ENCODE peak calls at places on chromosomes 16 and 17, in nine cellular contexts. E is lower lobe of right lung; H is tibial artery; F is astrocyte of the spinal cord; C is WTC11; N is CD4-positive, alpha-beta T cell; W is cardiac fibroblast; R is nephron progenitor cell; V is left lung. B is an unnamed sample.

GRCh38 chr16:70750893-70751467 is 50.0 kb downstream of the VAC14 start:
- DNase-seq in E (peak), H (peak), F (peak), C (no peak), N (no peak), W (peak), R (no peak), V (peak), B (no peak)

GRCh38 chr16:71645450-71645849 is 19.5 kb downstream of the MARVELD3 start:
- DNase-seq in E (no peak), H (no peak), F (peak), C (no peak), N (no peak), W (peak), R (no peak), V (no peak), B (no peak)

GRCh38 chr17:78748730-78749317 is 33.2 kb downstream of the CYTH1 start:
- DNase-seq in E (peak), H (peak), F (no peak), C (no peak), N (peak), W (peak), R (no peak), V (peak), B (peak)

GRCh38 chr16:85173077-85173980 is 61.1 kb upstream of the CIBAR2 start:
- DNase-seq in E (peak), H (no peak), F (peak), C (no peak), N (no peak), W (peak), R (no peak), V (no peak), B (no peak)

GRCh38 chr16:46991729-46992704 is 18.5 kb upstream of the DNAJA2 start:
- DNase-seq in E (no peak), H (no peak), F (no peak), C (peak), N (no peak), W (no peak), R (no peak), V (no peak), B (no peak)

GRCh38 chr17:7634384-7634783 is 4.4 kb downstream of the SHBG start:
- DNase-seq in E (no peak), H (no peak), F (peak), C (peak), N (no peak), W (peak), R (peak), V (no peak), B (no peak)

GRCh38 chr16:27334874-27335273 is 21.1 kb downstream of the IL4R start:
- DNase-seq in E (no peak), H (no peak), F (peak), C (no peak), N (no peak), W (no peak), R (no peak), V (no peak), B (no peak)

GRCh38 chr17:64067642-64068041 is 47.2 kb upstream of the ICAM2 start:
- DNase-seq in E (no peak), H (no peak), F (no peak), C (no peak), N (no peak), W (no peak), R (no peak), V (no peak), B (no peak)

GRCh38 chr17:62724398-62725146 is 83.5 kb downstream of the MARCHF10 start:
- DNase-seq in E (no peak), H (no peak), F (no peak), C (no peak), N (peak), W (no peak), R (no peak), V (no peak), B (peak)

GRCh38 chr16:30902070-30902972 is 5.9 kb downstream of the CTF1 start:
- DNase-seq in E (peak), H (peak), F (peak), C (peak), N (peak), W (peak), R (peak), V (peak), B (peak)
- TF ChIP-seq CTCF in E (no peak), H (no peak), F (peak), C (no peak), N (no peak), W (no peak), R (no peak), V (peak), B (no peak)

DNA sequence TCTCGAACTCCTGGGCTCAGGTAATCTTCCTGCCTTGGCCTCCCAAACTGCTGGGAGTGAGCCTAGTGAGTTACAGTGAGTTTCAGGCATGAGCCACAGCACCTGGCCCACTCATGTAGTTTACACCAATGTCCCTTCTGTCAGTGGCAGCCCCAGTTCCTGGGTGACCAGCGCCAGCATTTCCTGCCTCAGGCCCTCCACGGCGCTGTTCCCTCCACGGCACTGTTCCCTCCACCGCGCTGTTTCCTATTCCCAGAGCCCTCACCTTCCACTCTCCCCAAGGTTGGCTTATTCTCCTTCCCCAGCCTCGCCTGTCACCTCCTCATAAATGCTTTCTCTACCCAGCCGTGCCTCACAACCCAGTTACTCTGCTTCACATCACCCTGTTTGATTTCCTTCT is 32.6 kb downstream of the ITGAE start:
- DNase-seq in E (no peak), H (no peak), F (no peak), C (no peak), N (no peak), W (no peak), R (no peak), V (no peak), B (no peak)
- TF ChIP-seq CTCF in E (no peak), H (no peak), F (no peak), C (no peak), N (no peak), W (no peak), R (no peak), V (no peak), B (no peak)

GRCh38 chr17:68512967-68513474 is 791 bp downstream of the PRKAR1A start:
- DNase-seq in E (no peak), H (no peak), F (peak), C (no peak), N (no peak), W (peak), R (no peak), V (no peak), B (no peak)

GRCh38 chr17:68511254-68511670 is 968 bp upstream of the PRKAR1A start:
- DNase-seq in E (no peak), H (no peak), F (peak), C (no peak), N (no peak), W (no peak), R (no peak), V (peak), B (no peak)

GRCh38 chr17:68513932-68514331 is 1.7 kb downstream of the PRKAR1A start:
- DNase-seq in E (no peak), H (no peak), F (no peak), C (no peak), N (no peak), W (no peak), R (no peak), V (no peak), B (no peak)

GRCh38 chr17:68512247-68512966 is at the start of gene PRKAR1A:
- DNase-seq in E (peak), H (peak), F (peak), C (peak), N (peak), W (peak), R (peak), V (peak), B (peak)

DNA sequence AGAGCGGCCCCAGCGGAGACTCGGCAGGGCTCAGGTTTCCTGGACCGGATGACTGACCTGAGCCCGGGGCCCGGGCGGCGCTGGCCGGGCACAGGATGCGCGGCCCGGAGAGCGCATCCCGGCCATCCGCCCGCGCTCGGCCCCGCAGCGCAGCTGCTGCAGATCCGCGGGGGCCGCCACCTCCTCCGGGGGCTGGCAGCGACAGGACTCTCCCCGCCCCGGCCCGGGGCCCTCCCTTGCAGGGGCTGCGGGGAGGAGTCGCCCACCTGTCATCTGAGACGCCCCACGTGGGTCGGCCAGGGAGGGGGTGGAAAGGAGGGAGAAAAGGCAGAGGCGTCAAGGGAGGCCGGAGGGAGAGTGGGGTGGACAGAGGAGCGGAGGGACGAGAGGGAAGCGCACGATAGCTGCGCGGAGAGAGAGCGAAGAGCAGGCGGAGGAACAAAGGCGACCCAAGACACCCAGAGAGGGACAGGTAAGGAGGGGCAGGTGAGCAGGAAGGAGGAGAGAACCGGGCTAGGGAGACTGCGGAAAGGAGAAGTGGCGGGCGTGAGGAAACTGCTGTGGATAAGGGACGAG is 471 bp upstream of the PRKAR1A start:
- DNase-seq in E (peak), H (peak), F (peak), C (peak), N (no peak), W (peak), R (peak), V (peak), B (peak)
- TF ChIP-seq CTCF in E (no peak), H (no peak), F (no peak), C (no peak), N (no peak), W (no peak), R (no peak), V (no peak), B (no peak)

GRCh38 chr17:61410555-61411089 is 11.0 kb downstream of the TBX2 start:
- DNase-seq in E (peak), H (peak), F (peak), C (peak), N (peak), W (peak), R (peak), V (peak), B (peak)

GRCh38 chr17:61410100-61410551 is 10.5 kb downstream of the TBX2 start:
- DNase-seq in E (peak), H (peak), F (no peak), C (no peak), N (no peak), W (no peak), R (no peak), V (peak), B (no peak)

GRCh38 chr17:61411944-61412859 is 12.6 kb downstream of the TBX2 start:
- DNase-seq in E (peak), H (peak), F (peak), C (peak), N (peak), W (peak), R (peak), V (peak), B (peak)

GRCh38 chr17:61412860-61413653 is 13.4 kb downstream of the TBX2 start:
- DNase-seq in E (no peak), H (peak), F (no peak), C (no peak), N (no peak), W (no peak), R (no peak), V (no peak), B (no peak)

DNA sequence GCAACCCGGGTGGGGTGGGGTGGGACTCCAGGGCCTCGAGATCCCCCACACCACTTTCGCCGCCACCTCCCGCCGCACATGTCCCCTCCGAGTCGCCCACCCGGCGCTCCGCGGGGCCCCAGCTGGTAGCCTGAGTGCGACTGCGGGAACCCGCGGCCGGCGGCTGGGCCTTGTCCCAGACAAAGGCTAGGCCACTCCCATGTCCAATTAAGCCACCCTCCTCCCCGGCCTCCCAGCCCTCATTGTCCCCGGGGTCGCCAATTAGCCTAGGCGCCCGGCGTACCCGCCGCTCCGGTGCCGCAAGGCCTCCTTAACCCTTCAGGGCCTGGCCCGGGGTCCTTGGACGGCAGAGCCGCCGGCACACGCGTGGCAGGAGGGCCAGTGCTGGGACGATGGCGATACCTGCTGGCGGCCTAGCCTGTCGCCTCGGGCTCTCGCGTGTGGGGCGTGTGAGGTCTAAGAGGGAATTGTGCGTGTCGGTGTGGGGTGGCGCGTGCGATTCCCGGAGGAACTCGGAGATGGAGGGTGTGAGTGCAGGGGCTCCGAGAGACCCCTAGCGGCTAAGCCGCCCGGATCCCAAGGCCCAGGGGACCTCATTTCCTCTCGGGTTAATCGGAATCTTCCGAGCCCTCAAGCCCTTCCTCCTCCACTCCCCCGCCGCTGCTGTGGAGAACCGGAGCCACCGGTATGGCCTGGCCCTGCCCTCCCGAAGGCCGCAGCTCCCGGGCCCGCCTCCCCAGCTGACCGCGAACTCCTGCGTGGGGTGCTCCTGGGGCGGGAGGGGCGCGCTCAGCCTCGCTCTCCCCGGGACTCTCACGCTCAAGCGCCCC is 11.7 kb downstream of the TBX2 start:
- DNase-seq in E (peak), H (peak), F (peak), C (peak), N (no peak), W (peak), R (peak), V (peak), B (peak)
- TF ChIP-seq CTCF in E (no peak), H (no peak), F (peak), C (peak), N (peak), W (no peak), R (no peak), V (no peak), B (peak)

GRCh38 chr16:25106567-25107465 is 4.7 kb upstream of the LCMT1 start:
- DNase-seq in E (peak), H (peak), F (peak), C (peak), N (peak), W (peak), R (peak), V (peak), B (peak)
- TF ChIP-seq CTCF in E (peak), H (peak), F (peak), C (no peak), N (peak), W (no peak), R (no peak), V (no peak), B (no peak)

GRCh38 chr17:36641877-36642845 is 40.8 kb downstream of the MRM1 start:
- DNase-seq in E (no peak), H (no peak), F (no peak), C (peak), N (no peak), W (no peak), R (peak), V (no peak), B (no peak)
- TF ChIP-seq CTCF in E (no peak), H (no peak), F (no peak), C (no peak), N (no peak), W (no peak), R (no peak), V (no peak), B (no peak)

DNA sequence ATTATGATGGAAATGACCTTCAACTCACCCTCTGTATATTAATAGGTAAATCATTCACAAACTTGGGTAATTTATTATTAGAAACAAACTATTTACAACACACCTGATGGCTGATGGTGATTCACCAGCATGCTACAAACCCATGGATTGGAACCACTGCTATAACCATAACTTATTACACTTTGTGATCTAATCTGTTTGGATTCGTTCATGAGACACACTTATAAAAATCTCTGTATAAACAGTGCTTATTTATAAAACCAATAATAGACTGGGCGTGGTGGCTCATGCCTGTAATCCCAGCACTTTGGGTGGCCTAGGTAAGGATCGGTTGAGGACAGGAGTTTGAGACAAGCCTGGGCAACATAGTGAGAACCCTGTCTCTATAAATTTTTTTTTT is 16.0 kb downstream of the SMIM36 start:
- DNase-seq in E (no peak), H (no peak), F (no peak), C (no peak), N (no peak), W (no peak), R (no peak), V (no peak), B (no peak)
- TF ChIP-seq CTCF in E (no peak), H (no peak), F (no peak), C (no peak), N (no peak), W (no peak), R (no peak), V (no peak), B (no peak)

B was measured in natural killer cell.